ENCODE peak calls at places on chromosome 12, in ten cellular contexts. One of them, this sample, is unnamed. For H3K4me1, the result is how much of the 10 kb centered on the place peaks cover.

GRCh38 chr12:102407776-102408486 is 72.4 kb downstream of the IGF1 start:
- DNase-seq in upper lobe of right lung: no peak
- DNase-seq in mucosa of descending colon: no peak
- DNase-seq in thoracic aorta: no peak
- DNase-seq in left lung: no peak
- DNase-seq in suprapubic skin: no peak
- DNase-seq in foreskin keratinocyte: peak
- DNase-seq in HCT116: no peak
- DNase-seq in H1: no peak
- DNase-seq in spleen: no peak
- DNase-seq in this sample: no peak

GRCh38 chr12:50221228-50222008 is 54.2 kb upstream of the CERS5 start:
- DNase-seq in upper lobe of right lung: no peak
- DNase-seq in mucosa of descending colon: no peak
- DNase-seq in thoracic aorta: no peak
- DNase-seq in left lung: no peak
- DNase-seq in suprapubic skin: no peak
- DNase-seq in foreskin keratinocyte: peak
- DNase-seq in HCT116: no peak
- DNase-seq in H1: no peak
- DNase-seq in spleen: no peak
- DNase-seq in this sample: no peak

GRCh38 chr12:52044284-52044983 is 6.8 kb upstream of the NR4A1 start:
- DNase-seq in upper lobe of right lung: peak
- DNase-seq in mucosa of descending colon: no peak
- DNase-seq in thoracic aorta: no peak
- DNase-seq in left lung: peak
- DNase-seq in suprapubic skin: peak
- DNase-seq in foreskin keratinocyte: no peak
- DNase-seq in HCT116: no peak
- DNase-seq in H1: no peak
- DNase-seq in spleen: peak
- DNase-seq in this sample: peak

GRCh38 chr12:16573652-16574077 is 32.3 kb downstream of the LMO3 start:
- DNase-seq in upper lobe of right lung: peak
- DNase-seq in mucosa of descending colon: no peak
- DNase-seq in thoracic aorta: no peak
- DNase-seq in left lung: peak
- DNase-seq in suprapubic skin: peak
- DNase-seq in foreskin keratinocyte: no peak
- DNase-seq in HCT116: no peak
- DNase-seq in H1: no peak
- DNase-seq in spleen: no peak
- DNase-seq in this sample: no peak

GRCh38 chr12:92080390-92081285 is 65.0 kb downstream of the BTG1 start:
- DNase-seq in upper lobe of right lung: no peak
- DNase-seq in mucosa of descending colon: no peak
- DNase-seq in thoracic aorta: no peak
- DNase-seq in left lung: no peak
- DNase-seq in suprapubic skin: no peak
- DNase-seq in foreskin keratinocyte: peak
- DNase-seq in HCT116: peak
- DNase-seq in H1: no peak
- DNase-seq in spleen: no peak
- DNase-seq in this sample: no peak

GRCh38 chr12:20830456-20830855 is 20.0 kb downstream of the SLCO1B3 start:
- DNase-seq in upper lobe of right lung: no peak
- DNase-seq in mucosa of descending colon: no peak
- DNase-seq in thoracic aorta: no peak
- DNase-seq in left lung: no peak
- DNase-seq in suprapubic skin: no peak
- DNase-seq in foreskin keratinocyte: no peak
- DNase-seq in HCT116: no peak
- DNase-seq in H1: no peak
- DNase-seq in spleen: no peak
- DNase-seq in this sample: no peak

GRCh38 chr12:51048601-51049369 is 658 bp downstream of the LETMD1 start:
- DNase-seq in upper lobe of right lung: no peak
- DNase-seq in mucosa of descending colon: no peak
- DNase-seq in thoracic aorta: no peak
- DNase-seq in left lung: no peak
- DNase-seq in suprapubic skin: no peak
- DNase-seq in foreskin keratinocyte: peak
- DNase-seq in HCT116: no peak
- DNase-seq in H1: no peak
- DNase-seq in spleen: no peak
- DNase-seq in this sample: no peak

GRCh38 chr12:132955933-132956725 is at the start of gene ZNF605:
- DNase-seq in upper lobe of right lung: peak
- DNase-seq in mucosa of descending colon: peak
- DNase-seq in thoracic aorta: peak
- DNase-seq in left lung: peak
- DNase-seq in suprapubic skin: peak
- DNase-seq in foreskin keratinocyte: peak
- DNase-seq in HCT116: no peak
- DNase-seq in H1: peak
- DNase-seq in spleen: peak
- DNase-seq in this sample: peak

GRCh38 chr12:42483534-42483857 is 106.0 kb downstream of the PRICKLE1 start:
- DNase-seq in upper lobe of right lung: no peak
- DNase-seq in mucosa of descending colon: peak
- DNase-seq in thoracic aorta: no peak
- DNase-seq in left lung: no peak
- DNase-seq in suprapubic skin: peak
- DNase-seq in foreskin keratinocyte: peak
- DNase-seq in HCT116: no peak
- DNase-seq in H1: peak
- DNase-seq in spleen: peak
- DNase-seq in this sample: peak

GRCh38 chr12:57166971-57167371 is 19.6 kb upstream of the LRP1-AS start:
- DNase-seq in upper lobe of right lung: no peak
- DNase-seq in mucosa of descending colon: no peak
- DNase-seq in thoracic aorta: no peak
- DNase-seq in left lung: no peak
- DNase-seq in suprapubic skin: no peak
- DNase-seq in foreskin keratinocyte: peak
- DNase-seq in HCT116: no peak
- DNase-seq in H1: no peak
- DNase-seq in spleen: no peak
- DNase-seq in this sample: no peak

DNA sequence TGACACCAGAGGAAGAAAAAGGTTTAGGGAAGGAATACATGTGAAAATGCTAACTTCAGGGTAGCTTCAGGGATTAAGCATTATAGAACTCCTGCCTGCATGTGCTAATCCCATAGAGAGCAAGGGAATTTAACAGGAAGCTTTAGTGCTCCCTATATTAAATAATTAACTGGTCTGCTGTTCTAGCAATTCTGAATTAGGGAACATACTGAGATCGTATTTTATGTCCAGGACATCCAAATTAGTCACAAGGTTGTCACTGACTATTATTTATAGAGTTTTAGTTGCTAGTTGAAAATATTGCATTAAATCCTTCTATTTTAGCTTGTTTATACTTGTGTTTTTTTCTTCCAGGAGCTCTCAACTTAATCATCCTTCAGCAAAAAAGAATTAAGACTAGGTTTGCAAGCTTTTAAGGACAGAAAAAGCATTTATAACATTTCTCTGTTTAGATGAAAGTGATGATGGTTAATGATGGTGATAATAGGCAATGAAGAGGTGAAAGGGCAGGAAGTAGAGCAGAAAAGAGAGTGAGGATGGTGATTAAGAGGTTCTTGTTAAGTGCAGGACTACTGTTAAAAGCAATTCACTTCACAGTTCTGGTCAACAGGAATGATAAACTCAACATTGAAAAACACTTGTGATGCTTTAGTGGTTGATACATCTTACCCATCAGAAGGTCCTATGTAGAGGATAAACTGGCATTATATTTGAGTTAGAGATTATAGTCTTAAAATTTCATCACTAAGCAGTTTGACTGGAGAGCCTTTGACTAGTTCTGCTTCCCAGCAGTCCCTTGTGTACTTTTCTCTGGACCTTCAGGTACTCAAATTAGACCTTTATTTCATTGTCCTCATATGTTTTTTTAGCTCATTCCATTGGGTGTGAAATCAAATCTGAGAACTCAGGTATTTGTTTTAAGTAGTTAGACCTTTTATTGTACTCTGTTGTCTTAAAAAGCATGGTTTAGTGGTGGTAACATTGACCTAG is 10.7 kb downstream of the RAP1B start:
- DNase-seq in upper lobe of right lung: no peak
- DNase-seq in mucosa of descending colon: no peak
- DNase-seq in thoracic aorta: no peak
- DNase-seq in left lung: no peak
- DNase-seq in suprapubic skin: no peak
- DNase-seq in foreskin keratinocyte: no peak
- DNase-seq in HCT116: no peak
- DNase-seq in H1: no peak
- DNase-seq in spleen: no peak
- DNase-seq in this sample: no peak
- H3K4me1 ChIP-seq in upper lobe of right lung: half or more
- H3K4me1 ChIP-seq in mucosa of descending colon: half or more
- H3K4me1 ChIP-seq in thoracic aorta: half or more
- H3K4me1 ChIP-seq in left lung: half or more
- H3K4me1 ChIP-seq in suprapubic skin: half or more
- H3K4me1 ChIP-seq in foreskin keratinocyte: under half
- H3K4me1 ChIP-seq in HCT116: under half
- H3K4me1 ChIP-seq in H1: under half
- H3K4me1 ChIP-seq in spleen: half or more
- H3K4me1 ChIP-seq in this sample: under half

DNA sequence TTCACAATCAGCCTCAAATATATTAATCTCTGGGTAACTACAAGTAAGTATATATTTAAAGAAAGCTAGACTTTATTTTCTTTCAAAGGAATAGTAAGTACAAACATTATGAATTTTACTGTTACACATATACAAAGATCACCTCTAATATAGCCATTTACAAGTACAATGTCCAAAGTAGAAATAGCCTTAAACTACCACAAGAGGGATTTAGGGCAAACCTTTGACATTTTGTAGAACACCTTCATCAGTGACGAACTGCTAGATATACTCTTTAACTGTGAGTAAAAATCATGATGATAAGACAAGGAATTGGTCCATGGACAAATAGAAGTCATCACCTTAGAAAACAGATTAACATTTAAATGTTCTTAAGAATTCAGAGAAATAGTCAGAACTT is 69.8 kb downstream of the CNTN1 start:
- DNase-seq in upper lobe of right lung: no peak
- DNase-seq in mucosa of descending colon: no peak
- DNase-seq in thoracic aorta: no peak
- DNase-seq in left lung: no peak
- DNase-seq in suprapubic skin: no peak
- DNase-seq in foreskin keratinocyte: no peak
- DNase-seq in HCT116: no peak
- DNase-seq in H1: no peak
- DNase-seq in spleen: no peak
- DNase-seq in this sample: no peak
- TF ChIP-seq CTCF in upper lobe of right lung: no peak
- TF ChIP-seq CTCF in mucosa of descending colon: no peak
- TF ChIP-seq CTCF in thoracic aorta: no peak
- TF ChIP-seq CTCF in left lung: no peak
- TF ChIP-seq CTCF in suprapubic skin: no peak
- TF ChIP-seq CTCF in foreskin keratinocyte: peak
- TF ChIP-seq CTCF in HCT116: peak
- TF ChIP-seq CTCF in H1: peak
- TF ChIP-seq CTCF in spleen: no peak
- TF ChIP-seq CTCF in this sample: no peak

GRCh38 chr12:11204173-11204572 is 17.4 kb upstream of the TAS2R42 start:
- DNase-seq in upper lobe of right lung: no peak
- DNase-seq in mucosa of descending colon: no peak
- DNase-seq in thoracic aorta: no peak
- DNase-seq in left lung: no peak
- DNase-seq in suprapubic skin: no peak
- DNase-seq in foreskin keratinocyte: no peak
- DNase-seq in HCT116: no peak
- DNase-seq in H1: no peak
- DNase-seq in spleen: no peak
- DNase-seq in this sample: no peak
- H3K4me1 ChIP-seq in upper lobe of right lung: under half
- H3K4me1 ChIP-seq in mucosa of descending colon: under half
- H3K4me1 ChIP-seq in thoracic aorta: under half
- H3K4me1 ChIP-seq in left lung: under half
- H3K4me1 ChIP-seq in suprapubic skin: under half
- H3K4me1 ChIP-seq in foreskin keratinocyte: under half
- H3K4me1 ChIP-seq in HCT116: under half
- H3K4me1 ChIP-seq in H1: under half
- H3K4me1 ChIP-seq in spleen: under half
- H3K4me1 ChIP-seq in this sample: under half

GRCh38 chr12:9149372-9149771 is 33.7 kb upstream of the A2M start:
- DNase-seq in upper lobe of right lung: no peak
- DNase-seq in mucosa of descending colon: no peak
- DNase-seq in thoracic aorta: no peak
- DNase-seq in left lung: no peak
- DNase-seq in suprapubic skin: no peak
- DNase-seq in foreskin keratinocyte: no peak
- DNase-seq in HCT116: peak
- DNase-seq in H1: peak
- DNase-seq in spleen: no peak
- DNase-seq in this sample: no peak
- TF ChIP-seq CTCF in upper lobe of right lung: no peak
- TF ChIP-seq CTCF in mucosa of descending colon: no peak
- TF ChIP-seq CTCF in thoracic aorta: no peak
- TF ChIP-seq CTCF in left lung: no peak
- TF ChIP-seq CTCF in suprapubic skin: no peak
- TF ChIP-seq CTCF in foreskin keratinocyte: peak
- TF ChIP-seq CTCF in HCT116: peak
- TF ChIP-seq CTCF in H1: peak
- TF ChIP-seq CTCF in spleen: no peak
- TF ChIP-seq CTCF in this sample: no peak

DNA sequence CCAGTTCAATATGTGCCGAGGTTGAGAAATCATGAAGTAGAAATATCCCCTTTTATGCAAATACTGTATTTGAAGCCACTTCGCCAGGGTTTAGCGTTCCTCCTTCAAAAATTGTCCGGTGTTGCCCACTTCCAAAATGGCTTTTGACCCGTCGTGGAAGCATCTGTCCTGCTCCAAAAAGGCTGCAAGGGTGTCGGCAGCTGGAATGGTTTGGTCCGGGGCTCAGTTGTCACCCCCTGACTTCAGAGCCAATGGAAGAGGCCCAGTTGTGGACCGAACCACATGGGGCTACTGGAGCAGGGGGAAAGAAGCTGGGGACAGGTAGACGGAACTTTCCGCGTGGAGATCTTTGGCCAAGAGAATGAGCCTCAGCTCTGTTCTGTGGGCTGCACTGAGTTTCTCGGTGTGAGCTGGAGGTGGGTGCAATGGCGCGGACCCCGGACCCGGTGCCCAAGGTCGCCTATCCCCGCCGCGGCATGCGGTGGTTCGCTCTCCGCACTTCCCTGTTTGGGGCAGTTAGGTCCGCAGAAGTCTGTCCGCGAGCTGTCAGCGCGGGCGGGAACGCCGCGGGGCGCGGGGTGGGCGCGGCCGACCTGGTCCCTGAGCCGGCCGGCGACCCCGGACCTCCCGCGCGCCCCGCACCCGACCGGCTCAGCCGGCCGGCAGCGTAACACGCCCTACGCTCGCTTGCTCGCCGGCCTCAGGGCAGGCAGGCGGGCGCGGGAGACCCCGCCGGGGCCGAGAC is at the start of gene ANKRD13A:
- DNase-seq in upper lobe of right lung: peak
- DNase-seq in mucosa of descending colon: peak
- DNase-seq in thoracic aorta: peak
- DNase-seq in left lung: peak
- DNase-seq in suprapubic skin: peak
- DNase-seq in foreskin keratinocyte: peak
- DNase-seq in HCT116: peak
- DNase-seq in H1: peak
- DNase-seq in spleen: peak
- DNase-seq in this sample: peak
- H3K4me1 ChIP-seq in upper lobe of right lung: half or more
- H3K4me1 ChIP-seq in mucosa of descending colon: under half
- H3K4me1 ChIP-seq in thoracic aorta: under half
- H3K4me1 ChIP-seq in left lung: half or more
- H3K4me1 ChIP-seq in suprapubic skin: half or more
- H3K4me1 ChIP-seq in foreskin keratinocyte: under half
- H3K4me1 ChIP-seq in HCT116: under half
- H3K4me1 ChIP-seq in H1: under half
- H3K4me1 ChIP-seq in spleen: half or more
- H3K4me1 ChIP-seq in this sample: under half

This sample was measured in testis.